ENCODE peak calls at places on chromosomes 13 and 19, in six cellular contexts. One of them, this sample, is unnamed.

GRCh38 chr19:46919324-46919723 is 58.5 kb downstream of the ARHGAP35 start:
- DNase-seq in germinal center: no peak
- DNase-seq in NCI-H510A treated with DMSO at 0.1 percent for 48 hours: no peak
- DNase-seq in hippocampal formation: no peak
- DNase-seq in neural crest cell: no peak
- DNase-seq in activated T-cell treated with anti-CD3 and anti-CD28 coated beads, Interleukin-2, amount 50 U/mL, for 1 hour: no peak
- DNase-seq in this sample: no peak

GRCh38 chr13:108947551-108948030 is 318.2 kb downstream of the MYO16 start:
- DNase-seq in germinal center: no peak
- DNase-seq in NCI-H510A treated with DMSO at 0.1 percent for 48 hours: no peak
- DNase-seq in hippocampal formation: no peak
- DNase-seq in neural crest cell: no peak
- DNase-seq in activated T-cell treated with anti-CD3 and anti-CD28 coated beads, Interleukin-2, amount 50 U/mL, for 1 hour: no peak
- DNase-seq in this sample: no peak

GRCh38 chr19:35119578-35119977 is 4.0 kb downstream of the FXYD3 start:
- DNase-seq in germinal center: no peak
- DNase-seq in NCI-H510A treated with DMSO at 0.1 percent for 48 hours: no peak
- DNase-seq in hippocampal formation: no peak
- DNase-seq in neural crest cell: no peak
- DNase-seq in activated T-cell treated with anti-CD3 and anti-CD28 coated beads, Interleukin-2, amount 50 U/mL, for 1 hour: no peak
- DNase-seq in this sample: no peak

GRCh38 chr19:42351079-42351735 is 25.8 kb downstream of the MEGF8 start:
- DNase-seq in germinal center: no peak
- DNase-seq in NCI-H510A treated with DMSO at 0.1 percent for 48 hours: no peak
- DNase-seq in hippocampal formation: no peak
- DNase-seq in neural crest cell: no peak
- DNase-seq in activated T-cell treated with anti-CD3 and anti-CD28 coated beads, Interleukin-2, amount 50 U/mL, for 1 hour: no peak
- DNase-seq in this sample: no peak

GRCh38 chr13:79782541-79783216 is 301.7 kb downstream of the NDFIP2 start:
- DNase-seq in germinal center: no peak
- DNase-seq in NCI-H510A treated with DMSO at 0.1 percent for 48 hours: peak; percentile 62
- DNase-seq in hippocampal formation: peak; percentile 6
- DNase-seq in neural crest cell: peak; percentile 70
- DNase-seq in activated T-cell treated with anti-CD3 and anti-CD28 coated beads, Interleukin-2, amount 50 U/mL, for 1 hour: no peak
- DNase-seq in this sample: peak; percentile 66

GRCh38 chr13:99909836-99910619 is 61.5 kb downstream of the ZIC5 start:
- DNase-seq in germinal center: no peak
- DNase-seq in NCI-H510A treated with DMSO at 0.1 percent for 48 hours: no peak
- DNase-seq in hippocampal formation: no peak
- DNase-seq in neural crest cell: no peak
- DNase-seq in activated T-cell treated with anti-CD3 and anti-CD28 coated beads, Interleukin-2, amount 50 U/mL, for 1 hour: no peak
- DNase-seq in this sample: no peak

GRCh38 chr19:43625918-43626579 is 6.6 kb upstream of the ZNF428 start:
- DNase-seq in germinal center: peak; percentile 34
- DNase-seq in NCI-H510A treated with DMSO at 0.1 percent for 48 hours: no peak
- DNase-seq in hippocampal formation: peak; percentile 22
- DNase-seq in neural crest cell: no peak
- DNase-seq in activated T-cell treated with anti-CD3 and anti-CD28 coated beads, Interleukin-2, amount 50 U/mL, for 1 hour: no peak
- DNase-seq in this sample: no peak

GRCh38 chr19:11197291-11198174 is at the start of gene KANK2:
- DNase-seq in germinal center: peak; percentile 97
- DNase-seq in NCI-H510A treated with DMSO at 0.1 percent for 48 hours: peak; percentile 85
- DNase-seq in hippocampal formation: peak; percentile 84
- DNase-seq in neural crest cell: peak; percentile 71
- DNase-seq in activated T-cell treated with anti-CD3 and anti-CD28 coated beads, Interleukin-2, amount 50 U/mL, for 1 hour: peak; percentile 79
- DNase-seq in this sample: peak; percentile 65

GRCh38 chr19:7908078-7908699 is 4.5 kb downstream of the MAP2K7 start:
- DNase-seq in germinal center: no peak
- DNase-seq in NCI-H510A treated with DMSO at 0.1 percent for 48 hours: no peak
- DNase-seq in hippocampal formation: no peak
- DNase-seq in neural crest cell: no peak
- DNase-seq in activated T-cell treated with anti-CD3 and anti-CD28 coated beads, Interleukin-2, amount 50 U/mL, for 1 hour: no peak
- DNase-seq in this sample: no peak

GRCh38 chr13:98575009-98575866 is 1.7 kb downstream of the STK24 start:
- DNase-seq in germinal center: no peak
- DNase-seq in NCI-H510A treated with DMSO at 0.1 percent for 48 hours: no peak
- DNase-seq in hippocampal formation: no peak
- DNase-seq in neural crest cell: no peak
- DNase-seq in activated T-cell treated with anti-CD3 and anti-CD28 coated beads, Interleukin-2, amount 50 U/mL, for 1 hour: no peak
- DNase-seq in this sample: no peak

GRCh38 chr19:10010247-10010691 is at the start of gene COL5A3:
- DNase-seq in germinal center: no peak
- DNase-seq in NCI-H510A treated with DMSO at 0.1 percent for 48 hours: no peak
- DNase-seq in hippocampal formation: no peak
- DNase-seq in neural crest cell: no peak
- DNase-seq in activated T-cell treated with anti-CD3 and anti-CD28 coated beads, Interleukin-2, amount 50 U/mL, for 1 hour: no peak
- DNase-seq in this sample: no peak

This sample was measured in H1.